ENCODE peak calls at places on chromosomes 2 and 18, in eight cellular contexts. B, A, X, Q, P, K, D and J are unnamed samples.

GRCh38 chr2:45595724-45596435 is 15.2 kb downstream of the SRBD1 start:
- DNase-seq in B (peak; percentile 31), Q (peak; percentile 16), A (no peak), X (peak; percentile 82), P (peak; percentile 64), D (peak; percentile 65), K (no peak), J (peak; percentile 42)

GRCh38 chr2:233320470-233320869 is 12.9 kb downstream of the SAG start:
- DNase-seq in A (no peak), Q (no peak), D (no peak), X (no peak), K (no peak), B (no peak), P (no peak), J (no peak)

GRCh38 chr2:88669371-88670214 is 21.9 kb upstream of the RPIA start:
- DNase-seq in P (no peak), B (peak; percentile 40), K (no peak), Q (peak; percentile 23), D (peak; percentile 52), A (no peak), X (peak; percentile 53), J (peak; percentile 60)

GRCh38 chr2:61750624-61751023 is 103.2 kb downstream of the FAM161A start:
- DNase-seq in D (peak; percentile 78), X (no peak), B (peak; percentile 71), Q (no peak), P (peak; percentile 28), A (no peak), K (no peak), J (no peak)

GRCh38 chr2:239930871-239931771 is 94.0 kb downstream of the NDUFA10 start:
- DNase-seq in P (no peak), K (peak; percentile 46), A (no peak), D (no peak), B (no peak), X (no peak), Q (no peak), J (no peak)

GRCh38 chr2:233352141-233352842 is 2.0 kb upstream of the DGKD start:
- DNase-seq in D (no peak), X (no peak), B (no peak), P (no peak), K (no peak), A (no peak), Q (peak; percentile 7), J (no peak)

GRCh38 chr2:213148572-213149331 is 2.7 kb downstream of the IKZF2 start:
- DNase-seq in Q (no peak), K (no peak), X (no peak), B (no peak), D (no peak), P (no peak), A (no peak), J (no peak)

GRCh38 chr2:106316937-106317336 is 122.8 kb upstream of the UXS1 start:
- DNase-seq in P (no peak), Q (no peak), X (no peak), B (no peak), K (no peak), A (no peak), D (no peak), J (no peak)

GRCh38 chr2:64727843-64728463 is 74.2 kb upstream of the SERTAD2 start:
- DNase-seq in D (no peak), K (no peak), X (no peak), B (no peak), P (no peak), A (no peak), Q (no peak), J (no peak)

GRCh38 chr2:172931256-172931894 is 144.3 kb upstream of the MAP3K20 start:
- DNase-seq in K (no peak), P (no peak), X (peak; percentile 55), D (peak; percentile 75), B (peak; percentile 54), Q (no peak), A (peak; percentile 44), J (no peak)

GRCh38 chr2:1277634-1278033 is 135.6 kb upstream of the TPO start:
- DNase-seq in B (no peak), P (no peak), D (no peak), A (no peak), K (no peak), X (no peak), Q (no peak), J (no peak)

GRCh38 chr2:101753720-101754490 is 56.4 kb downstream of the MAP4K4 start:
- DNase-seq in K (no peak), Q (no peak), D (no peak), A (no peak), B (no peak), P (no peak), X (no peak), J (no peak)

GRCh38 chr2:54604771-54605350 is 118.6 kb upstream of the EML6 start:
- DNase-seq in D (no peak), B (no peak), X (no peak), K (no peak), A (no peak), P (no peak), Q (no peak), J (no peak)

GRCh38 chr2:213664817-213665216 is 380.6 kb downstream of the SPAG16 start:
- DNase-seq in B (no peak), P (no peak), Q (no peak), A (no peak), K (no peak), X (no peak), D (no peak), J (no peak)

GRCh38 chr18:76956648-76957047 is 134.3 kb downstream of the ZNF236 start:
- DNase-seq in P (no peak), A (no peak), X (no peak), K (no peak), D (no peak), B (no peak), Q (no peak), J (no peak)

GRCh38 chr2:17877811-17878221 is 651 bp upstream of the KCNS3 start:
- DNase-seq in A (peak; percentile 26), X (no peak), B (no peak), Q (peak; percentile 15), D (no peak), P (no peak), K (no peak), J (peak; percentile 10)

GRCh38 chr2:233399306-233400225 is 45.3 kb downstream of the DGKD start:
- DNase-seq in P (no peak), Q (no peak), X (no peak), K (no peak), D (no peak), A (no peak), B (no peak), J (no peak)

GRCh38 chr2:229761663-229762062 is 47.3 kb upstream of the DNER start:
- DNase-seq in Q (no peak), D (no peak), P (no peak), B (no peak), K (no peak), X (no peak), A (no peak), J (no peak)

GRCh38 chr2:229768235-229768634 is 53.9 kb upstream of the DNER start:
- DNase-seq in K (no peak), P (no peak), D (peak; percentile 46), A (no peak), X (no peak), B (no peak), Q (no peak), J (no peak)

DNA sequence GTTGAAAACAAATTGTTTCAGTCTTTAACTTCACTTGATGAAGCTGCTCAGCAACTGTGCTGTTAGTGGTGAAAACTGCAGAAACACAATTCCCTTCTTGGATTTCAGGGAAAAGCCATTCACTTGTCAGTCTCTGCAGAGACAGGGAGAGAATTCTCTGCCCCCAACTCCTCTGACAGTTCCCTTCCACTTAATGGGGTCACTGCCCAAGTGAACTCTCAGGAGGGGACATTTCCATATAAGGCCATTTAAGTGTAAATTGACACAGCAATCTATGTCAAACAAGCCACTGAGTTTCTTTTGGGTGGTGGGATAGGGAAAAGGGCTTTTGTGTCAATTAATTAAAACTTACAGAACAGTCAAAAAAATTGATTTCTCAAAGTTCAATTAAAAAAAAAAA is 51.4 kb upstream of the DNER start:
- DNase-seq in P (no peak), D (no peak), Q (no peak), B (no peak), A (no peak), X (no peak), K (no peak), J (no peak)
- H3K36me3 ChIP-seq in P (peaks cover 11% of the 10 kb centered on the region), D (peaks cover 30% of the 10 kb centered on the region), Q (no peaks in the 10 kb centered on the region), B (peaks cover 44% of the 10 kb centered on the region), A (peaks cover 78% of the 10 kb centered on the region), X (peaks cover 11% of the 10 kb centered on the region), K (peaks cover 42% of the 10 kb centered on the region), J (peaks cover 39% of the 10 kb centered on the region)

GRCh38 chr2:150274108-150274507 is 213.4 kb downstream of the RND3 start:
- DNase-seq in B (peak; percentile 9), K (no peak), X (peak; percentile 94), D (peak; percentile 56), Q (no peak), P (no peak), A (no peak), J (peak; percentile 81)

GRCh38 chr2:150276737-150277136 is 210.7 kb downstream of the RND3 start:
- DNase-seq in K (no peak), X (no peak), D (no peak), Q (no peak), P (no peak), A (no peak), B (no peak), J (no peak)

GRCh38 chr2:150267651-150268415 is 219.6 kb downstream of the RND3 start:
- DNase-seq in B (no peak), Q (no peak), P (no peak), A (no peak), X (peak; percentile 98), D (peak; percentile 23), K (no peak), J (peak; percentile 85)

GRCh38 chr2:150271952-150272351 is 215.5 kb downstream of the RND3 start:
- DNase-seq in B (peak; percentile 57), P (peak; percentile 83), X (peak; percentile 97), Q (no peak), K (no peak), D (peak; percentile 93), A (no peak), J (peak; percentile 91)

DNA sequence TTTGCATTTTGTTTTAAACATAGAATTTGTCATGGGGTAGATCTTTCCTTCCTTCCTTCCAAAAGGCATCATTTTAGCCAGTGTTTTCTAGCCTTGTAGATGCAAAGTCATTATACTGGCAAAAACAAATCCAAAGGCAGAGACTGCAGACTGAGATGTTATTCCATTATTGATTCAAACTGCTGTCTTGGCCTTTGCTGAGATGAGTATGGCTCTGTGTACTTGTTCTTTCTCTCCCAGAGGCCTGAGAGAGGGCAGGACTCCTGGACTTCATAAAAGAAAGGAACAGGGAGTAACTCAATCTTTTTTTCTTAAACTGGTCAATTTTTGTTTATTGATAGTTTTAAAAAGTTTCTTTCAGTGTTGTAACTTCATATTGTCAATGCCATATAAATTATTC is 215.1 kb downstream of the RND3 start:
- DNase-seq in K (no peak), D (no peak), Q (no peak), B (no peak), P (no peak), X (no peak), A (no peak), J (no peak)
- H3K36me3 ChIP-seq in K (no peaks in the 10 kb centered on the region), D (no peaks in the 10 kb centered on the region), Q (no peaks in the 10 kb centered on the region), B (no peaks in the 10 kb centered on the region), P (no peaks in the 10 kb centered on the region), X (no peaks in the 10 kb centered on the region), A (no peaks in the 10 kb centered on the region), J (no peaks in the 10 kb centered on the region)

GRCh38 chr2:241563981-241564595 is 5.5 kb downstream of the BOK start:
- DNase-seq in P (no peak), X (no peak), A (no peak), Q (no peak), D (no peak), B (no peak), K (peak; percentile 82), J (no peak)
- H3K36me3 ChIP-seq in P (peaks cover 14% of the 10 kb centered on the region), X (peaks cover 25% of the 10 kb centered on the region), A (no peaks in the 10 kb centered on the region), Q (no peaks in the 10 kb centered on the region), D (peaks cover 24% of the 10 kb centered on the region), B (peaks cover 10% of the 10 kb centered on the region), K (no peaks in the 10 kb centered on the region), J (no peaks in the 10 kb centered on the region)

GRCh38 chr2:174223359-174223758 is 25.0 kb downstream of the OLA1 start:
- DNase-seq in X (no peak), P (no peak), Q (no peak), K (no peak), B (no peak), A (no peak), D (no peak), J (no peak)
- H3K36me3 ChIP-seq in X (peaks cover 1% of the 10 kb centered on the region), P (peaks cover 1% of the 10 kb centered on the region), Q (no peaks in the 10 kb centered on the region), K (no peaks in the 10 kb centered on the region), B (peaks cover 8% of the 10 kb centered on the region), A (peaks cover 82% of the 10 kb centered on the region), D (peaks cover 4% of the 10 kb centered on the region), J (peaks cover 15% of the 10 kb centered on the region)